ENCODE peak calls at places on chromosomes 7 and 10, in seven cellular contexts. Q is psoas muscle, Y is cardiac fibroblast, I is ascending aorta, D is brain microvascular endothelial cell, Z is IMR-90, M is right lobe of liver. S is an unnamed sample.

GRCh38 chr7:155230169-155230593 is 67.5 kb upstream of the INSIG1 start:
- DNase-seq in Q (peak), Y (peak), I (no peak), D (peak), Z (peak), M (no peak), S (no peak)

GRCh38 chr10:105068497-105068896 is 427.4 kb downstream of the SORCS3 start:
- DNase-seq in Q (no peak), Y (no peak), I (no peak), D (no peak), Z (no peak), M (no peak), S (no peak)

GRCh38 chr10:43260911-43261577 is 5.8 kb downstream of the RASGEF1A start:
- DNase-seq in Q (no peak), Y (no peak), I (no peak), D (no peak), Z (no peak), M (no peak), S (no peak)

GRCh38 chr10:55274367-55274766 is 473.3 kb upstream of the PCDH15 start:
- DNase-seq in Q (no peak), Y (no peak), I (no peak), D (no peak), Z (no peak), M (no peak), S (no peak)

GRCh38 chr10:60430836-60431597 is 41.3 kb upstream of the ANK3 start:
- DNase-seq in Q (no peak), Y (peak), I (no peak), D (no peak), Z (peak), M (no peak), S (no peak)

GRCh38 chr7:40694041-40694809 is 559.4 kb downstream of the SUGCT start:
- DNase-seq in Q (no peak), Y (no peak), I (no peak), D (no peak), Z (no peak), M (no peak), S (no peak)

GRCh38 chr10:80509403-80510161 is 28.1 kb upstream of the SH2D4B start:
- DNase-seq in Q (peak), Y (peak), I (no peak), D (peak), Z (peak), M (no peak), S (peak)

GRCh38 chr7:27631411-27631810 is 31.3 kb downstream of the HIBADH start:
- DNase-seq in Q (no peak), Y (no peak), I (no peak), D (no peak), Z (peak), M (no peak), S (peak)

GRCh38 chr10:89653410-89653828 is 8.4 kb upstream of the PANK1 start:
- DNase-seq in Q (no peak), Y (peak), I (no peak), D (peak), Z (peak), M (no peak), S (no peak)

GRCh38 chr10:324593-324992 is 189.3 kb downstream of the ZMYND11 start:
- DNase-seq in Q (no peak), Y (no peak), I (no peak), D (no peak), Z (no peak), M (no peak), S (no peak)

GRCh38 chr7:127881564-127881963 is 149.7 kb downstream of the LRRC4 start:
- DNase-seq in Q (no peak), Y (no peak), I (no peak), D (no peak), Z (no peak), M (no peak), S (no peak)

GRCh38 chr7:28409716-28410627 is 2.3 kb upstream of the CREB5 start:
- DNase-seq in Q (peak), Y (peak), I (no peak), D (peak), Z (peak), M (no peak), S (peak)

GRCh38 chr10:101289541-101289940 is 60.3 kb upstream of the LBX1 start:
- DNase-seq in Q (no peak), Y (no peak), I (no peak), D (no peak), Z (no peak), M (no peak), S (no peak)

GRCh38 chr10:72079356-72079755 is 9.0 kb downstream of the SPOCK2 start:
- DNase-seq in Q (no peak), Y (no peak), I (no peak), D (no peak), Z (no peak), M (no peak), S (no peak)

GRCh38 chr10:122263971-122264370 is 7.1 kb upstream of the BTBD16 start:
- DNase-seq in Q (no peak), Y (peak), I (no peak), D (peak), Z (peak), M (no peak), S (peak)

GRCh38 chr10:59245751-59246150 is 69.3 kb downstream of the PHYHIPL start:
- DNase-seq in Q (no peak), Y (no peak), I (no peak), D (no peak), Z (no peak), M (no peak), S (no peak)

GRCh38 chr10:28541695-28542365 is 8.9 kb downstream of the WAC start:
- DNase-seq in Q (no peak), Y (no peak), I (no peak), D (no peak), Z (no peak), M (no peak), S (peak)

GRCh38 chr7:128831994-128832879 is 2.0 kb downstream of the FLNC start:
- DNase-seq in Q (peak), Y (peak), I (no peak), D (peak), Z (peak), M (no peak), S (peak)

GRCh38 chr7:44213872-44214595 is 13.3 kb downstream of the YKT6 start:
- DNase-seq in Q (no peak), Y (peak), I (no peak), D (peak), Z (peak), M (no peak), S (peak)

GRCh38 chr10:11611248-11612003 is at the start of gene USP6NL:
- DNase-seq in Q (peak), Y (peak), I (peak), D (peak), Z (peak), M (peak), S (peak)

GRCh38 chr10:120634629-120635028 is 177.6 kb downstream of the PLPP4 start:
- DNase-seq in Q (no peak), Y (no peak), I (no peak), D (no peak), Z (no peak), M (no peak), S (no peak)

GRCh38 chr7:164882-165660 is 27.3 kb upstream of the FAM20C start:
- DNase-seq in Q (no peak), Y (no peak), I (no peak), D (no peak), Z (no peak), M (no peak), S (no peak)

GRCh38 chr7:115102738-115103137 is 180.8 kb downstream of the MDFIC start:
- DNase-seq in Q (no peak), Y (no peak), I (no peak), D (no peak), Z (no peak), M (no peak), S (no peak)

GRCh38 chr7:138880881-138881577 is 83.0 kb upstream of the ATP6V0A4 start:
- DNase-seq in Q (peak), Y (no peak), I (no peak), D (no peak), Z (no peak), M (no peak), S (peak)

GRCh38 chr7:129315916-129316315 is 91.1 kb downstream of the AHCYL2 start:
- DNase-seq in Q (peak), Y (no peak), I (no peak), D (no peak), Z (no peak), M (no peak), S (peak)

GRCh38 chr10:132399117-132400035 is 2.4 kb downstream of the PWWP2B start:
- DNase-seq in Q (peak), Y (no peak), I (no peak), D (no peak), Z (no peak), M (no peak), S (no peak)

GRCh38 chr7:130490888-130491771 is 755 bp upstream of the MEST start:
- DNase-seq in Q (peak), Y (peak), I (no peak), D (peak), Z (peak), M (peak), S (peak)

GRCh38 chr10:43707755-43708154 is 59.1 kb upstream of the ZNF32 start:
- DNase-seq in Q (peak), Y (peak), I (no peak), D (peak), Z (no peak), M (no peak), S (no peak)

GRCh38 chr10:12940791-12941190 is 60.7 kb downstream of the CCDC3 start:
- DNase-seq in Q (no peak), Y (no peak), I (no peak), D (no peak), Z (no peak), M (no peak), S (no peak)

GRCh38 chr10:95395947-95396449 is 105.2 kb upstream of the PDLIM1 start:
- DNase-seq in Q (peak), Y (no peak), I (no peak), D (no peak), Z (no peak), M (no peak), S (no peak)

GRCh38 chr10:131858118-131858515 is 42.7 kb upstream of the PPP2R2D start:
- DNase-seq in Q (no peak), Y (no peak), I (no peak), D (no peak), Z (no peak), M (peak), S (no peak)

GRCh38 chr10:29588640-29589421 is 45.9 kb downstream of the SVIL start:
- DNase-seq in Q (peak), Y (peak), I (no peak), D (peak), Z (peak), M (no peak), S (peak)

GRCh38 chr10:61066661-61067353 is 122.8 kb upstream of the RHOBTB1 start:
- DNase-seq in Q (no peak), Y (no peak), I (no peak), D (no peak), Z (no peak), M (peak), S (no peak)

GRCh38 chr7:93212881-93213280 is 13.4 kb downstream of the HEPACAM2 start:
- DNase-seq in Q (no peak), Y (no peak), I (no peak), D (no peak), Z (no peak), M (no peak), S (no peak)

GRCh38 chr10:2964632-2965296 is 102.6 kb upstream of the PFKP start:
- DNase-seq in Q (no peak), Y (no peak), I (no peak), D (no peak), Z (no peak), M (no peak), S (peak)

GRCh38 chr10:5584895-5585516 is 60.2 kb downstream of the CALML3 start:
- DNase-seq in Q (no peak), Y (peak), I (no peak), D (peak), Z (peak), M (no peak), S (peak)

GRCh38 chr10:5585517-5586222 is 60.9 kb downstream of the CALML3 start:
- DNase-seq in Q (no peak), Y (no peak), I (no peak), D (no peak), Z (no peak), M (no peak), S (peak)

GRCh38 chr10:5581670-5582566 is 57.2 kb downstream of the CALML3 start:
- DNase-seq in Q (no peak), Y (no peak), I (no peak), D (no peak), Z (no peak), M (no peak), S (no peak)

GRCh38 chr10:5583525-5584175 is 58.9 kb downstream of the CALML3 start:
- DNase-seq in Q (no peak), Y (peak), I (no peak), D (no peak), Z (no peak), M (no peak), S (peak)

DNA sequence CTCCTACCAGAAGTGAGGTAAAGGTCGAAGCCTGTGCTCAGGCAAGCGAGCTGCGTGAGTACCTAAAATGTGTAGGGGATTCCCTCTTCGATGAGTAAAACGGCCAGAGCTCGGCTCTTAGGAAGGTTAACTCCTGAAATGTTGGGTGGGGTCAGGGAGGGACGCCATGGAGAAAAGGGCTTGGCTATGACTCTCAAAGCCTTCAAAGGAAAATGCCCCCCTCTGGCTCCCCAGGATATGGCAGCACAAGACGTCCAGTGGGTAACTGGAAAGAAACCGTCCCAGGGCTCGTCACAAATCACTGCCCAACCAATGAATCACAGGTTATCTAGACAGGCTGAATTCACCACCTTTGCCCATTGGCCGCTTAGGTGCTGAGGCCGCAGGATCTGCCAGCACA is 58.0 kb downstream of the CALML3 start:
- DNase-seq in Q (no peak), Y (no peak), I (no peak), D (no peak), Z (no peak), M (no peak), S (no peak)
- TF ChIP-seq CTCF in Q (no peak), Y (no peak), I (no peak), D (peak), Z (no peak), M (no peak), S (peak)

GRCh38 chr7:148901178-148901577 is 17.1 kb upstream of the EZH2 start:
- DNase-seq in Q (no peak), Y (no peak), I (no peak), D (no peak), Z (no peak), M (no peak), S (no peak)
- H3K4me3 ChIP-seq in Q (no peak), Y (no peak), I (no peak), D (no peak), Z (no peak), M (no peak), S (no peak)

DNA sequence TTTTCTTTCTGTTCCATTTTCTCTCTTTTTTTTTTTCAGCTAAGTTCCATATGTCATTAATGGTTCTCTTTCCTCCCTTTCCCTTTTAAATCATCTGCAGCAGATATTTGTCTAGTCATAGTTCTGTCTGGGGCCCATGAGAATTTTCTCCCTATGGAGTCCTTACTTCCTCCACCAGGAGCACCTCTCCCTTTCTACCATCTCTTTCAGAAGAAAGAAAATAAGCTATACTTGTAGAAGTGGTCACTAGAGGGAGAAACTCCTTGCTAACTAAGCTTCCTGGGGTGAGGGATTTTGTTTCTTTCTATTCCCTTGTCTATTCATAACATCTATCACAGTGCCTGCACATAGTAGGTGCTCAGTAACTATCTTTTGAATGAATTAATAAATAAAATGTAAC is 230.2 kb upstream of the HPS1 start:
- DNase-seq in Q (no peak), Y (no peak), I (no peak), D (no peak), Z (no peak), M (no peak), S (no peak)
- TF ChIP-seq CTCF in Q (no peak), Y (no peak), I (no peak), D (no peak), Z (no peak), M (no peak), S (no peak)

DNA sequence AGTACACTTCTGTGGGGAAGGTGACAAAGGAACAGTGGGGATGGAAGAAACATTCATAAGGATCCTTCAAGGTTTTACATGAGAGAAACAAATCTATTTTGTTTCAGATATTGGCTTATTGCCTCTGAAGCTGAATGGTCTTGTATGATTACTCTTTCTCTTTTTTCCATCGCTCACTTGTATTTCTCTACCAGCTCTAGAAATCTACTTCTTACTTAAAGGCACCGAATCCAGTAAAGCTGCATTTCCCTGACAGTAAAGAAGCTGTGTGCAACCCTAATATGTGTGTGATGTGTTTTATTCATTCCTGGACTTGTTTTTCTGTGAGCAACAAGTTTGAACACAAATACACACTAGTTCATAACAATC is 45.2 kb upstream of the NXPH1 start:
- DNase-seq in Q (no peak), Y (no peak), I (no peak), D (no peak), Z (no peak), M (no peak), S (no peak)
- H3K4me3 ChIP-seq in Q (no peak), Y (no peak), I (no peak), D (no peak), Z (no peak), M (no peak), S (no peak)

GRCh38 chr7:137816696-137817320 is 30.0 kb downstream of the DGKI start:
- DNase-seq in Q (no peak), Y (peak), I (no peak), D (no peak), Z (no peak), M (no peak), S (peak)
- TF ChIP-seq CTCF in Q (no peak), Y (peak), I (peak), D (peak), Z (peak), M (peak), S (peak)

GRCh38 chr7:17147409-17147808 is 151.0 kb upstream of the AHR start:
- DNase-seq in Q (no peak), Y (no peak), I (no peak), D (no peak), Z (no peak), M (no peak), S (no peak)

GRCh38 chr7:17139081-17139480 is 159.4 kb upstream of the AHR start:
- DNase-seq in Q (no peak), Y (no peak), I (no peak), D (no peak), Z (no peak), M (no peak), S (no peak)

GRCh38 chr7:17144313-17144712 is 154.1 kb upstream of the AHR start:
- DNase-seq in Q (no peak), Y (peak), I (no peak), D (peak), Z (peak), M (no peak), S (no peak)

GRCh38 chr7:17140421-17140820 is 158.0 kb upstream of the AHR start:
- DNase-seq in Q (no peak), Y (no peak), I (no peak), D (no peak), Z (no peak), M (no peak), S (no peak)

GRCh38 chr7:17142831-17143541 is 155.5 kb upstream of the AHR start:
- DNase-seq in Q (no peak), Y (peak), I (no peak), D (no peak), Z (peak), M (no peak), S (peak)
- H3K4me3 ChIP-seq in Q (peak), Y (no peak), I (peak), D (peak), Z (no peak), M (peak), S (no peak)

GRCh38 chr10:114403545-114404161 is 649 bp downstream of the AFAP1L2 start:
- DNase-seq in Q (peak), Y (no peak), I (no peak), D (no peak), Z (no peak), M (no peak), S (no peak)
- TF ChIP-seq CTCF in Q (no peak), Y (no peak), I (peak), D (peak), Z (no peak), M (no peak), S (peak)

GRCh38 chr7:70764701-70765208 is 367.2 kb upstream of the GALNT17 start:
- DNase-seq in Q (no peak), Y (no peak), I (no peak), D (no peak), Z (no peak), M (no peak), S (no peak)

GRCh38 chr7:70765651-70766050 is 366.3 kb upstream of the GALNT17 start:
- DNase-seq in Q (no peak), Y (no peak), I (no peak), D (no peak), Z (no peak), M (peak), S (no peak)

GRCh38 chr7:70762697-70763096 is 369.2 kb upstream of the GALNT17 start:
- DNase-seq in Q (no peak), Y (no peak), I (no peak), D (no peak), Z (no peak), M (no peak), S (no peak)

GRCh38 chr7:70766109-70766508 is 365.8 kb upstream of the GALNT17 start:
- DNase-seq in Q (no peak), Y (no peak), I (no peak), D (no peak), Z (no peak), M (no peak), S (no peak)

GRCh38 chr7:70764004-70764691 is 367.8 kb upstream of the GALNT17 start:
- DNase-seq in Q (no peak), Y (no peak), I (no peak), D (no peak), Z (no peak), M (no peak), S (no peak)
- H3K4me3 ChIP-seq in Q (no peak), Y (no peak), I (no peak), D (no peak), Z (no peak), M (no peak), S (no peak)

S was measured in cardiac muscle cell.